ENCODE peak calls at places on chromosomes 12 and 14, in nine cellular contexts. G is fibroblast of mammary gland, R is breast epithelium, L is cardiac fibroblast, J is epithelial cell of esophagus, W is Karpas-422, E is esophagus squamous epithelium, T is kidney, C is neural progenitor cell. I is an unnamed sample.

GRCh38 chr14:93430889-93431670 is at the start of gene UNC79:
- DNase-seq in C (peak), W (no peak), T (no peak), E (no peak), R (no peak), J (peak), L (peak), G (peak), I (no peak)

GRCh38 chr12:85274076-85274415 is 6.0 kb upstream of the ALX1 start:
- DNase-seq in E (no peak), L (no peak), T (no peak), R (no peak), J (no peak), G (no peak), W (no peak), C (no peak), I (no peak)

GRCh38 chr12:117968826-117969659 is at the start of gene KSR2:
- DNase-seq in E (no peak), L (peak), J (peak), W (peak), T (peak), G (no peak), R (peak), C (peak), I (peak)

GRCh38 chr12:131525795-131526508 is 184.9 kb upstream of the SFSWAP start:
- DNase-seq in G (no peak), T (no peak), C (no peak), J (no peak), E (no peak), L (no peak), W (no peak), R (no peak), I (no peak)

GRCh38 chr12:12915654-12916053 is 24.3 kb downstream of the GPRC5A start:
- DNase-seq in W (no peak), T (no peak), R (no peak), C (peak), J (no peak), L (no peak), G (no peak), E (no peak), I (no peak)

GRCh38 chr12:111404362-111405148 is 1.2 kb upstream of the SH2B3 start:
- DNase-seq in G (no peak), L (peak), T (peak), E (no peak), J (no peak), R (no peak), W (peak), C (peak), I (no peak)

GRCh38 chr14:53470351-53471043 is 317.4 kb upstream of the DDHD1 start:
- DNase-seq in C (no peak), G (no peak), J (peak), W (no peak), T (no peak), R (peak), L (peak), E (no peak), I (peak)

GRCh38 chr14:25014440-25014839 is 35.5 kb downstream of the STXBP6 start:
- DNase-seq in E (no peak), L (no peak), R (no peak), T (no peak), G (no peak), J (no peak), C (no peak), W (no peak), I (no peak)

GRCh38 chr12:3988519-3989217 is 115.5 kb upstream of the PARP11 start:
- DNase-seq in T (no peak), R (no peak), G (no peak), J (no peak), W (peak), L (no peak), E (no peak), C (no peak), I (no peak)

GRCh38 chr14:104436741-104437701 is 142.5 kb upstream of the C14orf180 start:
- DNase-seq in J (no peak), W (no peak), E (no peak), T (peak), L (no peak), C (no peak), G (no peak), R (no peak), I (no peak)

GRCh38 chr14:64708148-64709004 is 4.2 kb downstream of the PLEKHG3 start:
- DNase-seq in W (no peak), C (peak), J (peak), T (peak), L (no peak), E (no peak), R (no peak), G (peak), I (no peak)

GRCh38 chr14:104388631-104389325 is 190.8 kb upstream of the C14orf180 start:
- DNase-seq in E (no peak), G (no peak), R (no peak), L (no peak), C (no peak), T (peak), J (no peak), W (no peak), I (no peak)

GRCh38 chr12:53726342-53726741 is 910 bp downstream of the CALCOCO1 start:
- DNase-seq in W (peak), E (no peak), C (no peak), T (no peak), G (no peak), J (peak), R (no peak), L (no peak), I (no peak)

GRCh38 chr14:47678993-47679392 is 3.6 kb upstream of the MDGA2 start:
- DNase-seq in L (no peak), R (no peak), T (no peak), E (no peak), G (no peak), J (no peak), C (peak), W (no peak), I (no peak)

GRCh38 chr14:93906341-93907329 is 20.5 kb upstream of the FAM181A start:
- DNase-seq in L (peak), E (no peak), C (peak), R (no peak), T (peak), W (peak), G (peak), J (peak), I (peak)

GRCh38 chr12:77113971-77114370 is 48.6 kb upstream of the E2F7 start:
- DNase-seq in W (no peak), R (no peak), J (no peak), L (no peak), T (no peak), C (no peak), G (peak), E (no peak), I (no peak)

GRCh38 chr12:40989785-40990184 is 198.3 kb upstream of the PDZRN4 start:
- DNase-seq in L (no peak), W (peak), J (no peak), C (no peak), T (no peak), G (no peak), E (no peak), R (no peak), I (no peak)

GRCh38 chr14:90495357-90496276 is 98.8 kb downstream of the CALM1 start:
- DNase-seq in J (peak), T (no peak), E (no peak), R (peak), L (peak), W (peak), G (peak), C (peak), I (peak)

GRCh38 chr12:85147331-85147730 is 111.2 kb downstream of the LRRIQ1 start:
- DNase-seq in T (no peak), W (no peak), C (no peak), E (no peak), R (no peak), L (no peak), J (no peak), G (no peak), I (no peak)

GRCh38 chr12:124321040-124321481 is 26.2 kb downstream of the RFLNA start:
- DNase-seq in L (peak), W (peak), T (no peak), J (peak), E (no peak), R (no peak), G (peak), C (peak), I (peak)

GRCh38 chr14:33359288-33359881 is 420.7 kb downstream of the NPAS3 start:
- DNase-seq in J (no peak), R (no peak), L (no peak), C (no peak), G (no peak), E (no peak), T (no peak), W (no peak), I (no peak)

GRCh38 chr14:95875831-95876768 is 532 bp upstream of the TUNAR start:
- DNase-seq in R (no peak), W (no peak), E (no peak), C (peak), J (no peak), T (no peak), L (no peak), G (no peak), I (no peak)
- H3K4me3 ChIP-seq in R (no peak), W (no peak), E (no peak), C (peak), J (no peak), T (no peak), L (no peak), G (no peak), I (no peak)

GRCh38 chr12:70240677-70241076 is 2.6 kb upstream of the CNOT2 start:
- DNase-seq in T (no peak), L (no peak), J (no peak), E (no peak), W (no peak), G (no peak), C (no peak), R (no peak), I (no peak)
- H3K4me3 ChIP-seq in T (no peak), L (no peak), J (no peak), E (no peak), W (peak), G (no peak), C (no peak), R (no peak), I (no peak)

GRCh38 chr12:128385736-128386135 is 118.8 kb downstream of the TMEM132C start:
- DNase-seq in W (no peak), E (no peak), J (no peak), G (no peak), L (no peak), C (no peak), T (no peak), R (no peak), I (no peak)

GRCh38 chr12:128382946-128383739 is 116.2 kb downstream of the TMEM132C start:
- DNase-seq in G (no peak), R (no peak), C (peak), W (no peak), E (no peak), T (no peak), L (no peak), J (no peak), I (no peak)

GRCh38 chr12:128381961-128382360 is 115.0 kb downstream of the TMEM132C start:
- DNase-seq in C (no peak), G (no peak), W (no peak), L (no peak), T (no peak), J (no peak), E (no peak), R (no peak), I (no peak)

DNA sequence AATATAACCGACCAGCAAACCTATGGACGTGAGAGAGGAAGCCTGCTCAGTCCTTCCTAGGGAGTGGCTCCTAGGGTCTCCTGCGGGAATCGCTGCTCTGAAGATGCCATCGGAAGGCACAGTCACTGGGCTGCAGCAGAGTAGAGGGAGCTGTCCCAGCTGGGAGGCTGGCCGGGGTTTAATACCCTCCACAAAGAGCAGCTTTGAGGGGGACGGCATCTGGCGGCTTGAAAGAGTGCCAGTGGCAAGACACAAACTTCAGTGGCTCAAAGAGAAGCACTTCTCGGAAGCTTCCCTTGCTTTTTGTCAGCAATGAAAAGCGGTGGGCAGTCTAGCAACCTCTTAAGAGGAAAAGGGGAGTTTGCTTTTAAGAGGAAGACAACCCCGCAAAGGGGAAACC is 114.6 kb downstream of the TMEM132C start:
- DNase-seq in R (no peak), G (no peak), W (no peak), E (no peak), T (no peak), J (no peak), C (peak), L (no peak), I (no peak)
- H3K4me3 ChIP-seq in R (no peak), G (no peak), W (no peak), E (no peak), T (no peak), J (no peak), C (peak), L (no peak), I (no peak)

GRCh38 chr12:47835831-47836155 is 16.1 kb upstream of the HDAC7 start:
- DNase-seq in E (no peak), C (peak), T (no peak), L (no peak), W (peak), J (peak), G (peak), R (no peak), I (no peak)

GRCh38 chr12:47837190-47838171 is 17.8 kb upstream of the HDAC7 start:
- DNase-seq in R (peak), G (peak), C (peak), L (peak), W (peak), J (peak), T (no peak), E (no peak), I (peak)

GRCh38 chr12:47834199-47835016 is 14.7 kb upstream of the HDAC7 start:
- DNase-seq in R (no peak), L (peak), W (peak), G (no peak), C (no peak), T (no peak), E (no peak), J (no peak), I (no peak)

GRCh38 chr12:47833591-47834012 is 13.9 kb upstream of the HDAC7 start:
- DNase-seq in G (no peak), T (no peak), J (no peak), L (no peak), C (no peak), R (no peak), E (no peak), W (no peak), I (no peak)

DNA sequence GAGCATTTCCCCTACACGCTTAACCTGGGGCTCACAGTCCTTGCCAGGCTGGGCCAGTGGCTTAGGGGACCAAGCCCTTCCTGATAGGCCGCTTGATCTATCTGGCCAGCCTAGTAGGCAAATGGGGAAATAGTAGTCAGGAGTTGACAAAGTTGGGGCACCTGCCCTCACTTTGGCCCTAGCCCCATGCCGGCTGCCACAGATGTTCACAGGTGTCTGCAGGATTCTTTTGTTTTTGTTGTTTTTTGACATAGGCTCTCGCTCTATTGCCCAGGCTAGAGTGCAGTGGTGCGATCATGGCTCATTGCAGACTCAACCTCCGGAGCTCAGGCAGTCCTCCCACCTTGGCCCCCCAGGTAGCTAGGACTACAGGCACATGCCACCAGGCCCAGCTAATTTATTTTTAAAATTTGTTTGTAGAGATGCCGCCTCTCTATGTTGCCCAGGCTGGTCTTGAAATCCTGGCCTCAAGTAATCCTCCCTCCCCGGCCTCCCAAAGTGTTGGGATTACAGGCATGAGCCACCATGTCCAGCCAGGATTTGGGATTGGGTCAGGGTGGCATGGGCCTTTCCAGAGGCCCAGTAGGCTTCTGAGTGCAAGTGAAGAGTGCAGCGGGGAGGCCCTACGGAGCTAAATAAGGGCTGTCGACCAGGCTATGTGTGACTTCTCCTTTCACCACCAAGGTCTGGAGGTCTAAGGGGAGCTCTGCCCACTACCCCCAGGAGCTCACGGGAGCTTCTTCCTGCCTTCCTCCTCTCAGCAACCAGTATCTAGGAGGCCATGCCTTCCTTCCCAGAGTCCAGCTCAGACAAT is 15.5 kb upstream of the HDAC7 start:
- DNase-seq in W (peak), E (no peak), J (no peak), T (no peak), R (no peak), C (no peak), G (no peak), L (no peak), I (no peak)
- H3K4me3 ChIP-seq in W (peak), E (no peak), J (no peak), T (no peak), R (no peak), C (no peak), G (no peak), L (no peak), I (no peak)

GRCh38 chr12:5433840-5434646 is 2.1 kb downstream of the NTF3 start:
- DNase-seq in R (no peak), T (no peak), L (no peak), E (no peak), W (no peak), J (no peak), C (peak), G (no peak), I (no peak)
- H3K4me3 ChIP-seq in R (peak), T (peak), L (no peak), E (peak), W (no peak), J (no peak), C (peak), G (no peak), I (peak)

GRCh38 chr14:20383636-20384035 is 29.7 kb downstream of the TEP1 start:
- DNase-seq in E (no peak), T (no peak), G (no peak), R (no peak), J (no peak), C (no peak), L (no peak), W (no peak), I (no peak)

GRCh38 chr14:20382526-20382925 is 30.8 kb downstream of the TEP1 start:
- DNase-seq in R (no peak), C (no peak), J (no peak), G (no peak), L (no peak), E (no peak), T (no peak), W (no peak), I (no peak)

GRCh38 chr14:20384321-20384720 is 29.0 kb downstream of the TEP1 start:
- DNase-seq in J (no peak), C (no peak), E (no peak), L (no peak), W (no peak), T (no peak), R (no peak), G (no peak), I (no peak)

GRCh38 chr14:20381341-20381740 is 32.0 kb downstream of the TEP1 start:
- DNase-seq in J (no peak), G (no peak), W (no peak), E (no peak), L (no peak), R (no peak), C (no peak), T (no peak), I (no peak)

DNA sequence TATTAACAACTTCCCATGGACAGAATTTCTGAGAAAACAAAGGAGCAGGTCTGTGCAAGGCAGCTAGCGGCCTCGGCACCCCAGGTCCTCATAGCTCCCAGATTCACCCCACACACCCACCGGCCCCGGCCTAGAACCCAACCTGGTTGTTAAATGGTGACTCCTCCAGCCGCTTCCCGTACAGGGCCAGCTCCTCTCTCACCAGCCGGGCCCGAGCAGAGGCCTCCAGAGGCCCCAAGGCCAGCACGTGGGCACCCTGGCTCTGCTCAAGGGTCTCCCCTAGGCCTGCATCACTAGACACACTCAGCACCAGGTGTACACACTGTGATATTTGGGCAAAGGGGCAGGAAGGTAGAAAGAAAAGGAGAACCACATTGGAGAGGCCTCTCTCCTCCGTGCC is 30.3 kb downstream of the TEP1 start:
- DNase-seq in G (no peak), L (no peak), R (no peak), T (no peak), J (no peak), E (no peak), C (no peak), W (no peak), I (no peak)
- H3K4me3 ChIP-seq in G (no peak), L (no peak), R (no peak), T (no peak), J (no peak), E (no peak), C (no peak), W (no peak), I (no peak)

DNA sequence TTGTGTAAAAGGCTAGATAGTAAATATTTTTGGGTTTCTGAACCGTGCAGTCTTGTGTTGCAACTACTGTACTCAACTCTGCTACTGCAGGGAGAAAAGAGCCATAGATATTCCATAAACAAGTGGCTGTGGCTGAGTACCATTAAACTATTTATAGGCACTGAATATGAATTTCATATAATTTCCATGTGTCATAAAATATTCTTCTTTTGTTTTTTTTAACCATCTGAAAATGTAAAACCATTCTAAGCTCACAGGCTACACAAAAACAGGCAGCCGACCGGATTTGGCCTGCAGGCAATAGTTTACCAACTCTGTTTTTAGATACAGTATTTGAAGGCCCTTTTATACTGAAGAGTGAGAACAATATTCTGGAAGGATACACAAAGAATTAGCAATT is 15.7 kb downstream of the NR1H4 start:
- DNase-seq in E (no peak), J (no peak), C (no peak), L (no peak), W (no peak), R (no peak), G (no peak), T (no peak), I (no peak)
- H3K4me3 ChIP-seq in E (no peak), J (no peak), C (no peak), L (no peak), W (no peak), R (no peak), G (no peak), T (no peak), I (no peak)

I was measured in AG10803.